ENCODE peak calls at places on chromosomes 7 and 10, in six cellular contexts. C is AG09319, G is neural progenitor cell, N is GM12865, R is stomach, O is CD14-positive monocyte. Y is an unnamed sample.
A peak's percentile ranks its signal among the peaks of the same experiment; 100 is the strongest.

GRCh38 chr10:130191380-130191779 is 55.2 kb downstream of the GLRX3 start:
- DNase-seq in C (no peak), G (no peak), N (no peak), R (no peak), O (no peak), Y (no peak)

GRCh38 chr10:95171336-95171735 is 22.7 kb upstream of the ACSM6 start:
- DNase-seq in C (no peak), G (no peak), N (no peak), R (no peak), O (no peak), Y (no peak)

GRCh38 chr10:72171175-72171630 is 44.6 kb upstream of the ANAPC16 start:
- DNase-seq in C (no peak), G (no peak), N (no peak), R (peak; percentile 70), O (no peak), Y (no peak)

GRCh38 chr7:1022356-1022755 is 22.0 kb upstream of the GPR146 start:
- DNase-seq in C (no peak), G (no peak), N (no peak), R (no peak), O (no peak), Y (peak; percentile 67)

GRCh38 chr7:40826419-40827216 is 691.8 kb downstream of the SUGCT start:
- DNase-seq in C (no peak), G (peak; percentile 42), N (no peak), R (no peak), O (no peak), Y (no peak)

GRCh38 chr7:1942026-1942703 is 272.1 kb downstream of the ELFN1 start:
- DNase-seq in C (no peak), G (no peak), N (no peak), R (no peak), O (peak; percentile 45), Y (peak; percentile 72)

GRCh38 chr7:74288034-74288881 is 949 bp upstream of the CLIP2 start:
- DNase-seq in C (no peak), G (no peak), N (peak; percentile 42), R (no peak), O (no peak), Y (no peak)

GRCh38 chr7:17599733-17600685 is 301.6 kb downstream of the AHR start:
- DNase-seq in C (peak; percentile 77), G (no peak), N (no peak), R (no peak), O (no peak), Y (no peak)

GRCh38 chr10:11285171-11285570 is 267.5 kb downstream of the CELF2 start:
- DNase-seq in C (no peak), G (peak; percentile 5), N (no peak), R (no peak), O (no peak), Y (no peak)

GRCh38 chr10:102777696-102778530 is 34.2 kb downstream of the WBP1L start:
- DNase-seq in C (no peak), G (no peak), N (no peak), R (no peak), O (no peak), Y (no peak)

GRCh38 chr7:91718071-91718470 is 162.4 kb downstream of the MTERF1 start:
- DNase-seq in C (no peak), G (no peak), N (no peak), R (no peak), O (no peak), Y (no peak)

GRCh38 chr7:34762769-34763168 is 104.8 kb downstream of the NPSR1 start:
- DNase-seq in C (no peak), G (no peak), N (no peak), R (no peak), O (no peak), Y (no peak)

GRCh38 chr7:78955329-78955728 is 498.1 kb downstream of the MAGI2 start:
- DNase-seq in C (no peak), G (no peak), N (no peak), R (no peak), O (no peak), Y (no peak)

GRCh38 chr10:117892681-117893220 is 154.0 kb downstream of the RAB11FIP2 start:
- DNase-seq in C (no peak), G (no peak), N (no peak), R (no peak), O (no peak), Y (no peak)

GRCh38 chr7:124667312-124667711 is 98.3 kb downstream of the GPR37 start:
- DNase-seq in C (no peak), G (no peak), N (no peak), R (no peak), O (no peak), Y (no peak)

GRCh38 chr7:40571796-40572195 is 437.0 kb downstream of the SUGCT start:
- DNase-seq in C (peak; percentile 12), G (no peak), N (no peak), R (no peak), O (no peak), Y (no peak)

GRCh38 chr10:130341325-130341724 is 205.1 kb downstream of the GLRX3 start:
- DNase-seq in C (no peak), G (peak; percentile 78), N (no peak), R (no peak), O (no peak), Y (no peak)

GRCh38 chr10:23051855-23052309 is 43.5 kb upstream of the MSRB2 start:
- DNase-seq in C (no peak), G (no peak), N (no peak), R (no peak), O (no peak), Y (no peak)

GRCh38 chr7:44533301-44534055 is 7.7 kb downstream of the NPC1L1 start:
- DNase-seq in C (no peak), G (no peak), N (no peak), R (peak; percentile 20), O (no peak), Y (no peak)

GRCh38 chr10:83959330-83959729 is 180.0 kb upstream of the GHITM start:
- DNase-seq in C (no peak), G (no peak), N (no peak), R (no peak), O (no peak), Y (no peak)

GRCh38 chr10:102629661-102630614 is 14.3 kb upstream of the TRIM8 start:
- DNase-seq in C (peak; percentile 52), G (peak; percentile 76), N (no peak), R (no peak), O (no peak), Y (peak; percentile 85)

GRCh38 chr7:98210513-98211220 is 572 bp upstream of the BHLHA15 start:
- DNase-seq in C (no peak), G (peak; percentile 72), N (no peak), R (no peak), O (peak; percentile 38), Y (peak; percentile 79)

GRCh38 chr7:157853076-157853788 is 516.4 kb downstream of the DNAJB6 start:
- DNase-seq in C (no peak), G (no peak), N (no peak), R (no peak), O (no peak), Y (peak; percentile 70)

GRCh38 chr10:121077331-121077730 is 226.2 kb downstream of the WDR11 start:
- DNase-seq in C (peak; percentile 27), G (peak; percentile 24), N (no peak), R (no peak), O (no peak), Y (no peak)

GRCh38 chr7:6419310-6419773 is 28.4 kb downstream of the DAGLB start:
- DNase-seq in C (no peak), G (no peak), N (no peak), R (no peak), O (no peak), Y (no peak)

GRCh38 chr7:133730360-133730759 is 396.8 kb upstream of the LRGUK start:
- DNase-seq in C (no peak), G (no peak), N (no peak), R (no peak), O (no peak), Y (no peak)

GRCh38 chr7:122949186-122949585 is 46.3 kb downstream of the TAS2R16 start:
- DNase-seq in C (no peak), G (no peak), N (no peak), R (no peak), O (no peak), Y (no peak)

GRCh38 chr10:126963354-126963753 is 58.1 kb downstream of the DOCK1 start:
- DNase-seq in C (no peak), G (no peak), N (no peak), R (no peak), O (no peak), Y (no peak)

GRCh38 chr7:148856891-148857290 is 27.2 kb downstream of the EZH2 start:
- DNase-seq in C (no peak), G (no peak), N (peak; percentile 48), R (no peak), O (no peak), Y (no peak)

DNA sequence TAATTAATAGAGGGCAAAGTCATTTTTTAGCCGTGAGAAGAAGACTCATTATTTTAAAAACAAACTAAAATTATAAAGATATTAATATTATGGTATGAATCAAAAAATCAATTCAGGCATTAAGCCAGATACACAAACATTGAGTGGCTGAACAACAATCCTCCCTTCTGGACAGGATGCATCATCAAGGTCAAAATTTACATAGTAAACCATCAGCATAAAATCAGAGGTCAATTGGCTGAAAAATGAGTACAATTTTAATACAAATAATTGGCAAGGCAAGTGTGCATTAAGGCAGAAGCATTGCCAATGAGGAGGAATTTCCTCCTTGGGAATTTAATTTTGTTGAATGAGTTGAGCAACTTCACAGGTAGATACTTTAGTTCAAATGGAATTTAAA is 108.2 kb downstream of the PCLO start:
- DNase-seq in C (no peak), G (no peak), N (no peak), R (no peak), O (no peak), Y (no peak)
- TF ChIP-seq CTCF in C (no peak), G (no peak), N (no peak), R (no peak), O (no peak), Y (no peak)

DNA sequence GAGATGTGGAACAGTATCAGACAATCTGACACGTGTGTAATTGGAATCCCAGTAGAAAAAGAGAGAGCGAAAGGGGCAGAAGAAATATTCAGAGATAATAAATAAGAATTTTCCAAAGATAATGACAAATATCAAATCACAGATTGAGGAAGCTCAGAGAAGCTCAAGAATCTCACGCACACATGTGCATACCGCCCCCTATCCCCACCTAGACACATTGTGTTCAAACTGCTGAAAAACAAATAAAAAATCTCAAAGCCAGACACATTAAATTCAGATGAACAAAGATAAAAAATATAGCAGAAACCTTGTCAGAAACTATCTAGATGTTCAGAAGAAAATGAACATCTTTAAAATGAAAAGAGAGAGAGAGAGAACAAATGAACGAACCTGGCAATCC is 17.2 kb downstream of the SFR1 start:
- DNase-seq in C (no peak), G (peak; percentile 13), N (peak; percentile 18), R (no peak), O (no peak), Y (no peak)
- TF ChIP-seq CTCF in C (peak; percentile 32), G (peak; percentile 50), N (peak; percentile 35), R (no peak), O (peak; percentile 64), Y (peak; percentile 61)

GRCh38 chr10:124648738-124649137 is 95.4 kb downstream of the FAM53B start:
- DNase-seq in C (peak; percentile 27), G (no peak), N (peak; percentile 77), R (peak; percentile 55), O (peak; percentile 84), Y (no peak)
- TF ChIP-seq CTCF in C (no peak), G (no peak), N (no peak), R (no peak), O (no peak), Y (no peak)

DNA sequence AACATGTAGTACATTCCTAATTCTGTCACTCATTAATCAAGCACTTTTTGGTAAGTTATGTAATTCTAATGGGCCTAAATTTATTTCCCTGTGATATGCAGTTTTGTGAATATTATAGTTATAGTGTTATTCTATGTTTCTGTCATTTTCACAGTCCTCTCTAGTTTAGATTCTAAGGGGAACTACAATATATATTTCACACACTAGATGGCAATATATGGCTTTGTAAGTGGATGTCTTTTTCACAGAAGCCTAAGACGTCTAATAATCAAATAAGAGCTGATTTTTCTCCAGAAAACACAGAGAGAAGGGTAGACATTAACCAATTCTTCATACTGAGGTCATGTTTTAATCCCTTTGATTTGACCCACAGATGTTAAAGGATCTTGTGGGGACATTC is 18.0 kb downstream of the RNLS start:
- DNase-seq in C (no peak), G (no peak), N (peak; percentile 51), R (no peak), O (no peak), Y (no peak)
- TF ChIP-seq CTCF in C (peak; percentile 39), G (peak; percentile 41), N (peak; percentile 29), R (peak; percentile 54), O (peak; percentile 71), Y (peak; percentile 86)